ENCODE peak calls at places on chromosomes 16 and 17, in eight cellular contexts. One of them, this sample, is unnamed.

GRCh38 chr16:85252461-85252860 is 140.2 kb upstream of the CIBAR2 start:
- DNase-seq in fibroblast of lung: no peak
- DNase-seq in fibroblast of mammary gland: no peak
- DNase-seq in bronchial epithelial cell: peak
- DNase-seq in AG09309: no peak
- DNase-seq in DND-41: no peak
- DNase-seq in endothelial cell of umbilical vein: no peak
- DNase-seq in left lung: no peak
- DNase-seq in this sample: no peak

GRCh38 chr16:85561248-85562101 is 51.6 kb upstream of the GSE1 start:
- DNase-seq in fibroblast of lung: no peak
- DNase-seq in fibroblast of mammary gland: no peak
- DNase-seq in bronchial epithelial cell: no peak
- DNase-seq in AG09309: no peak
- DNase-seq in DND-41: no peak
- DNase-seq in endothelial cell of umbilical vein: no peak
- DNase-seq in left lung: no peak
- DNase-seq in this sample: no peak

GRCh38 chr17:27428781-27429505 is 27.3 kb upstream of the KSR1 start:
- DNase-seq in fibroblast of lung: no peak
- DNase-seq in fibroblast of mammary gland: no peak
- DNase-seq in bronchial epithelial cell: no peak
- DNase-seq in AG09309: no peak
- DNase-seq in DND-41: no peak
- DNase-seq in endothelial cell of umbilical vein: no peak
- DNase-seq in left lung: no peak
- DNase-seq in this sample: no peak

GRCh38 chr16:81410643-81411235 is 33.9 kb upstream of the CMIP start:
- DNase-seq in fibroblast of lung: no peak
- DNase-seq in fibroblast of mammary gland: no peak
- DNase-seq in bronchial epithelial cell: no peak
- DNase-seq in AG09309: no peak
- DNase-seq in DND-41: no peak
- DNase-seq in endothelial cell of umbilical vein: no peak
- DNase-seq in left lung: no peak
- DNase-seq in this sample: no peak

GRCh38 chr17:40556198-40556661 is 9.0 kb downstream of the CCR7 start:
- DNase-seq in fibroblast of lung: no peak
- DNase-seq in fibroblast of mammary gland: no peak
- DNase-seq in bronchial epithelial cell: no peak
- DNase-seq in AG09309: no peak
- DNase-seq in DND-41: peak
- DNase-seq in endothelial cell of umbilical vein: no peak
- DNase-seq in left lung: no peak
- DNase-seq in this sample: no peak

GRCh38 chr16:87186440-87186839 is 130.8 kb downstream of the C16orf95 start:
- DNase-seq in fibroblast of lung: no peak
- DNase-seq in fibroblast of mammary gland: no peak
- DNase-seq in bronchial epithelial cell: no peak
- DNase-seq in AG09309: no peak
- DNase-seq in DND-41: no peak
- DNase-seq in endothelial cell of umbilical vein: peak
- DNase-seq in left lung: no peak
- DNase-seq in this sample: no peak

GRCh38 chr16:351804-352520 is 561 bp downstream of the AXIN1 start:
- DNase-seq in fibroblast of lung: peak
- DNase-seq in fibroblast of mammary gland: no peak
- DNase-seq in bronchial epithelial cell: no peak
- DNase-seq in AG09309: no peak
- DNase-seq in DND-41: no peak
- DNase-seq in endothelial cell of umbilical vein: no peak
- DNase-seq in left lung: no peak
- DNase-seq in this sample: peak

GRCh38 chr16:29770250-29770929 is 7.7 kb upstream of the ZG16 start:
- DNase-seq in fibroblast of lung: no peak
- DNase-seq in fibroblast of mammary gland: no peak
- DNase-seq in bronchial epithelial cell: no peak
- DNase-seq in AG09309: no peak
- DNase-seq in DND-41: no peak
- DNase-seq in endothelial cell of umbilical vein: no peak
- DNase-seq in left lung: no peak
- DNase-seq in this sample: no peak

GRCh38 chr17:20123209-20123608 is 114.0 kb downstream of the SPECC1 start:
- DNase-seq in fibroblast of lung: no peak
- DNase-seq in fibroblast of mammary gland: no peak
- DNase-seq in bronchial epithelial cell: no peak
- DNase-seq in AG09309: no peak
- DNase-seq in DND-41: no peak
- DNase-seq in endothelial cell of umbilical vein: no peak
- DNase-seq in left lung: no peak
- DNase-seq in this sample: no peak

GRCh38 chr16:68074850-68075249 is 10.3 kb upstream of the NFATC3 start:
- DNase-seq in fibroblast of lung: no peak
- DNase-seq in fibroblast of mammary gland: no peak
- DNase-seq in bronchial epithelial cell: no peak
- DNase-seq in AG09309: no peak
- DNase-seq in DND-41: peak
- DNase-seq in endothelial cell of umbilical vein: no peak
- DNase-seq in left lung: no peak
- DNase-seq in this sample: peak

GRCh38 chr16:19831678-19832077 is 53.0 kb downstream of the GPRC5B start:
- DNase-seq in fibroblast of lung: peak
- DNase-seq in fibroblast of mammary gland: peak
- DNase-seq in bronchial epithelial cell: peak
- DNase-seq in AG09309: no peak
- DNase-seq in DND-41: no peak
- DNase-seq in endothelial cell of umbilical vein: peak
- DNase-seq in left lung: no peak
- DNase-seq in this sample: no peak

GRCh38 chr16:75267631-75268264 is 16.3 kb upstream of the BCAR1 start:
- DNase-seq in fibroblast of lung: peak
- DNase-seq in fibroblast of mammary gland: peak
- DNase-seq in bronchial epithelial cell: peak
- DNase-seq in AG09309: no peak
- DNase-seq in DND-41: no peak
- DNase-seq in endothelial cell of umbilical vein: peak
- DNase-seq in left lung: peak
- DNase-seq in this sample: peak

GRCh38 chr16:87661561-87661960 is 59.3 kb downstream of the JPH3 start:
- DNase-seq in fibroblast of lung: peak
- DNase-seq in fibroblast of mammary gland: peak
- DNase-seq in bronchial epithelial cell: peak
- DNase-seq in AG09309: no peak
- DNase-seq in DND-41: peak
- DNase-seq in endothelial cell of umbilical vein: peak
- DNase-seq in left lung: peak
- DNase-seq in this sample: no peak

GRCh38 chr17:73833779-73834613 is 189.8 kb upstream of the SDK2 start:
- DNase-seq in fibroblast of lung: no peak
- DNase-seq in fibroblast of mammary gland: peak
- DNase-seq in bronchial epithelial cell: no peak
- DNase-seq in AG09309: no peak
- DNase-seq in DND-41: no peak
- DNase-seq in endothelial cell of umbilical vein: no peak
- DNase-seq in left lung: no peak
- DNase-seq in this sample: no peak

GRCh38 chr17:37481001-37481665 is 8.6 kb upstream of the DUSP14 start:
- DNase-seq in fibroblast of lung: no peak
- DNase-seq in fibroblast of mammary gland: peak
- DNase-seq in bronchial epithelial cell: peak
- DNase-seq in AG09309: no peak
- DNase-seq in DND-41: no peak
- DNase-seq in endothelial cell of umbilical vein: no peak
- DNase-seq in left lung: no peak
- DNase-seq in this sample: no peak

GRCh38 chr16:86066755-86067154 is 167.8 kb downstream of the IRF8 start:
- DNase-seq in fibroblast of lung: no peak
- DNase-seq in fibroblast of mammary gland: no peak
- DNase-seq in bronchial epithelial cell: no peak
- DNase-seq in AG09309: no peak
- DNase-seq in DND-41: no peak
- DNase-seq in endothelial cell of umbilical vein: no peak
- DNase-seq in left lung: no peak
- DNase-seq in this sample: no peak

GRCh38 chr16:66440271-66440802 is 13.2 kb downstream of the BEAN1 start:
- DNase-seq in fibroblast of lung: no peak
- DNase-seq in fibroblast of mammary gland: no peak
- DNase-seq in bronchial epithelial cell: no peak
- DNase-seq in AG09309: no peak
- DNase-seq in DND-41: no peak
- DNase-seq in endothelial cell of umbilical vein: no peak
- DNase-seq in left lung: no peak
- DNase-seq in this sample: no peak

GRCh38 chr17:38967290-38967738 is at the start of gene FBXO47:
- DNase-seq in fibroblast of lung: peak
- DNase-seq in fibroblast of mammary gland: peak
- DNase-seq in bronchial epithelial cell: peak
- DNase-seq in AG09309: peak
- DNase-seq in DND-41: no peak
- DNase-seq in endothelial cell of umbilical vein: peak
- DNase-seq in left lung: peak
- DNase-seq in this sample: peak
- H3K4me3 ChIP-seq in fibroblast of lung: peak
- H3K4me3 ChIP-seq in fibroblast of mammary gland: peak
- H3K4me3 ChIP-seq in bronchial epithelial cell: peak
- H3K4me3 ChIP-seq in AG09309: peak
- H3K4me3 ChIP-seq in DND-41: no peak
- H3K4me3 ChIP-seq in endothelial cell of umbilical vein: no peak
- H3K4me3 ChIP-seq in left lung: peak
- H3K4me3 ChIP-seq in this sample: peak

DNA sequence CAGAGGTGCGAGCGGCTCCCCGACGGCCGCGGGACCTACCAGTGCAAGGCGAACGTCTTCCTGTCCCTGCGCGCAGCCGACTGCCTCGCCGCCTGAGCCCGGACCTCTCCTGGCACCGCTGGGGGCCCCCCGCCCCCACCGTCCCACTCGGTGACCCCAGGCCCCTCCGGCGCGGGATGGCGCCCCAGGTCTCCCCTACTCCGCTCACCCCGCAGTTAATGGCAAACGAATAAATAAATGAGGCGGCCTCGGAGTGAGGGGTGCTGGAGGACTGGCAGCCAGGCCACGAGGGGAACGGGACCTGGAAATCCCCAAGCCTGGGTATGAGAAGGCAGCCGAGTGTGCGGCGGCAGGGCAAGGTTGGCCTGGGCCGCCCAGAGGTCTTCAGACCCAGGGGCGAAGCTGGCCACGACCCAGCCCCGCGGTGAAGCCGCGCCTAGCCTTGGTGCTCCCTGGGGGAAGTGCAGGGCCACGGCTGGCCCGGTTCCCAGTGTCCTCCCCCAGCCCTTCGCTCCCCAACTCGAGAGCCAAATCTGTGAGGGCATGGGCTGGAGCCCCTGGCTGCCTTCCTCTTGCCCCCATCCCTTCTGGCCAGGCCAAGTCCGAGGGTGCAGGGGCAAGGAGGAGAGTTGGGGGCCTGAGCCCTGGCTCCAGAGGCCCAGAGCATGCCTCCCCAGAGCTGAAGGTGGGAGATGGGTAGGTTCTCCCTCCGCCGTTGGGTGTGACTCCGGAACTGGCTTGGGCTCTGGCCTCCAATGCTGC is 796 bp downstream of the NPB start:
- DNase-seq in fibroblast of lung: no peak
- DNase-seq in fibroblast of mammary gland: no peak
- DNase-seq in bronchial epithelial cell: no peak
- DNase-seq in AG09309: no peak
- DNase-seq in DND-41: no peak
- DNase-seq in endothelial cell of umbilical vein: no peak
- DNase-seq in left lung: no peak
- DNase-seq in this sample: no peak
- H3K4me3 ChIP-seq in fibroblast of lung: no peak
- H3K4me3 ChIP-seq in fibroblast of mammary gland: no peak
- H3K4me3 ChIP-seq in bronchial epithelial cell: no peak
- H3K4me3 ChIP-seq in AG09309: no peak
- H3K4me3 ChIP-seq in DND-41: no peak
- H3K4me3 ChIP-seq in endothelial cell of umbilical vein: no peak
- H3K4me3 ChIP-seq in left lung: peak
- H3K4me3 ChIP-seq in this sample: no peak

DNA sequence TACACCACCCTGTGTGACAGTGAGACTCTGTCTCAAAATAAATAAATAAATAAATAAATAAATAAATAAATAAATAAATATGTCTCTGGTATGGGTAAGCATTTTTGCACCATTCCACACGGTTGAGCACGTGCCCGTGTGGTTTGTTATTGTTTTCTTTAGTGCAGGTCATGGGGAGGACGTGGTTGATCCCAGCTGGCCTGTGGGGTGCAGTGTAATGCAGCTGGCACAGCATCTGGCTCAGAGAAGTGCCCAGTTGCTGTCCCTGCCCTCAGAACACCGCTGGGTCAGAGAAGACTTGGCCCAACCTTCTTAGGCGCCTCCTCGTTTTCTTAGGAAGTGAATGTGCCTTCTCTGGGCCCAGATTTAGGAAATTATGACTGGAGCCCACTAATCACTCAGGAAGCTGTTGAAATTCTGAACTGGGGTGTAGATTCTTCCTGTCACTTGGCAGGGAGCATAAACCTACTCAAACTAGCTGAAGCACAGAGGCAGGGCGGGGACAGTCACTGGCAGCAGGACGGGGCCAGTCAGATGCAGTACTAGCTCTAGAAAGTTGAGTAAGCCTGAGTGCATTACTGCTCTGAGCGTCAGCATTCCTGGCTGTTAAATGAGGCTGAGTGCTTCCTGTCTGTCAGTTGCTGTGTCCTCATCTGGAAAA is 85.9 kb downstream of the SNX29 start:
- DNase-seq in fibroblast of lung: peak
- DNase-seq in fibroblast of mammary gland: peak
- DNase-seq in bronchial epithelial cell: peak
- DNase-seq in AG09309: peak
- DNase-seq in DND-41: no peak
- DNase-seq in endothelial cell of umbilical vein: peak
- DNase-seq in left lung: peak
- DNase-seq in this sample: peak
- H3K4me3 ChIP-seq in fibroblast of lung: no peak
- H3K4me3 ChIP-seq in fibroblast of mammary gland: no peak
- H3K4me3 ChIP-seq in bronchial epithelial cell: no peak
- H3K4me3 ChIP-seq in AG09309: no peak
- H3K4me3 ChIP-seq in DND-41: no peak
- H3K4me3 ChIP-seq in endothelial cell of umbilical vein: no peak
- H3K4me3 ChIP-seq in left lung: no peak
- H3K4me3 ChIP-seq in this sample: no peak

DNA sequence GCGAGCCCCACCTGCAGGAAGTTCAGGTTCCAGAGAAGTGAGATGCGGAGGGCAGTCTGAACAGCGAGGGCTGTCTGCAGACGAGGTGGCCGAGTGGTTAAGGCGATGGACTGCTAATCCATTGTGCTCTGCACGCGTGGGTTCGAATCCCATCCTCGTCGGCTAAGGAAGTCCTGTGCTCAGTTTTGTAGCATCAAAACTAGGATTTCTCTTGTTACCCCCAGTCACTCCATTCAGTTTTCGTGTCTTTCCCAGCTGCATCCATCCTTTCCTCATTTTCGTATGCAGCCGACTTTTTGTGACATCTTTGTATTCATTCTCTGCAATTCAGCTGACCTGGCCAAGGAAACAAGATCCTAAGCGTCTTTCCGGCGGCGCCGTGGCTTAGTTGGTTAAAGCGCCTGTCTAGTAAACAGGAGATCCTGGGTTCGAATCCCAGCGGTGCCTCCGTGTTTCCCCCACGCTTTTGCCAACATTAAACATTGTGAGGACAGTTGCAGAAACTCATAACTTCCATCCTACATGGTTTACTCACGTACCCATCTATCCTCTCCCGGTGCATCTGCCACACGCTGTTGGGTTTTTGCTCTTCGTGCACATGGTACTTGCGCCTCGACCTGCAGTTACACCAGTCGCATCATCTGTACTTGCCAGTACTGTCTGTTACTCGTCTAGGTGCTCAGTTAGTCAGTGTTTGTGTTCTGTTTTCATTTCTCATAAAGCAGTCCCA is 3.0 kb downstream of the BORCS6 start:
- DNase-seq in fibroblast of lung: peak
- DNase-seq in fibroblast of mammary gland: peak
- DNase-seq in bronchial epithelial cell: peak
- DNase-seq in AG09309: peak
- DNase-seq in DND-41: peak
- DNase-seq in endothelial cell of umbilical vein: peak
- DNase-seq in left lung: peak
- DNase-seq in this sample: peak
- H3K4me3 ChIP-seq in fibroblast of lung: peak
- H3K4me3 ChIP-seq in fibroblast of mammary gland: peak
- H3K4me3 ChIP-seq in bronchial epithelial cell: peak
- H3K4me3 ChIP-seq in AG09309: peak
- H3K4me3 ChIP-seq in DND-41: peak
- H3K4me3 ChIP-seq in endothelial cell of umbilical vein: peak
- H3K4me3 ChIP-seq in left lung: peak
- H3K4me3 ChIP-seq in this sample: peak